ENCODE peak calls at places on chromosomes 11 and 22, in five cellular contexts. X is glutamatergic neuron, P is choroid plexus epithelial cell, J is fibroblast of mammary gland, N is WTC11. C is an unnamed sample.
A peak's percentile ranks its signal among the peaks of the same experiment; 100 is the strongest.

GRCh38 chr11:119479685-119480275 is 56.8 kb upstream of the THY1 start:
- DNase-seq in N (peak; percentile 53), X (no peak), J (peak; percentile 42), P (peak; percentile 70), C (no peak)

GRCh38 chr22:42961815-42962214 is 53.1 kb downstream of the PACSIN2 start:
- DNase-seq in X (no peak), J (no peak), N (no peak), P (no peak), C (no peak)

GRCh38 chr11:32374261-32374711 is 61.1 kb downstream of the WT1 start:
- DNase-seq in P (peak; percentile 46), J (peak; percentile 28), X (peak; percentile 61), N (peak; percentile 86), C (no peak)

GRCh38 chr22:35454416-35455054 is 54.6 kb downstream of the MCM5 start:
- DNase-seq in J (no peak), X (no peak), P (no peak), N (no peak), C (no peak)

GRCh38 chr11:73539506-73540084 is 58.3 kb downstream of the FAM168A start:
- DNase-seq in N (no peak), X (no peak), J (no peak), P (no peak), C (no peak)

GRCh38 chr11:11076276-11076675 is 218.4 kb upstream of the ZBED5 start:
- DNase-seq in N (no peak), P (no peak), X (no peak), J (no peak), C (no peak)

GRCh38 chr11:36090351-36091245 is 146.7 kb downstream of the LDLRAD3 start:
- DNase-seq in J (no peak), N (no peak), P (no peak), X (no peak), C (no peak)

GRCh38 chr11:15818132-15818842 is 538.1 kb downstream of the SOX6 start:
- DNase-seq in P (no peak), X (no peak), J (no peak), N (no peak), C (no peak)

GRCh38 chr11:132438418-132438817 is 1068.0 kb downstream of the NTM start:
- DNase-seq in P (no peak), X (no peak), N (no peak), J (no peak), C (no peak)

GRCh38 chr11:108027057-108027456 is 18.4 kb downstream of the CUL5 start:
- DNase-seq in P (no peak), J (no peak), N (peak; percentile 22), X (no peak), C (no peak)

GRCh38 chr22:45579306-45579705 is 76.6 kb downstream of the FBLN1 start:
- DNase-seq in X (no peak), N (no peak), J (no peak), P (no peak), C (peak; percentile 77)

GRCh38 chr11:20099527-20099926 is 60.7 kb downstream of the DBX1 start:
- DNase-seq in X (no peak), J (no peak), P (no peak), N (no peak), C (no peak)

GRCh38 chr11:63866211-63866610 is 27.3 kb downstream of the MARK2 start:
- DNase-seq in P (peak; percentile 87), X (no peak), J (peak; percentile 63), N (no peak), C (no peak)

GRCh38 chr22:32650553-32651345 is 150.8 kb upstream of the TIMP3 start:
- DNase-seq in P (no peak), X (no peak), N (no peak), J (peak; percentile 62), C (no peak)

GRCh38 chr11:65896009-65896999 is 3.9 kb downstream of the FOSL1 start:
- DNase-seq in P (no peak), X (no peak), N (no peak), J (no peak), C (no peak)

GRCh38 chr11:95084509-95084908 is 5.1 kb upstream of the ENDOD1 start:
- DNase-seq in N (no peak), J (peak; percentile 76), X (no peak), P (peak; percentile 66), C (no peak)

GRCh38 chr22:25911243-25911972 is 169.4 kb downstream of the MYO18B start:
- DNase-seq in P (no peak), N (no peak), J (no peak), X (no peak), C (no peak)

GRCh38 chr22:26429458-26430238 is 588 bp downstream of the ASPHD2 start:
- DNase-seq in N (peak; percentile 19), X (no peak), P (no peak), J (no peak), C (no peak)

DNA sequence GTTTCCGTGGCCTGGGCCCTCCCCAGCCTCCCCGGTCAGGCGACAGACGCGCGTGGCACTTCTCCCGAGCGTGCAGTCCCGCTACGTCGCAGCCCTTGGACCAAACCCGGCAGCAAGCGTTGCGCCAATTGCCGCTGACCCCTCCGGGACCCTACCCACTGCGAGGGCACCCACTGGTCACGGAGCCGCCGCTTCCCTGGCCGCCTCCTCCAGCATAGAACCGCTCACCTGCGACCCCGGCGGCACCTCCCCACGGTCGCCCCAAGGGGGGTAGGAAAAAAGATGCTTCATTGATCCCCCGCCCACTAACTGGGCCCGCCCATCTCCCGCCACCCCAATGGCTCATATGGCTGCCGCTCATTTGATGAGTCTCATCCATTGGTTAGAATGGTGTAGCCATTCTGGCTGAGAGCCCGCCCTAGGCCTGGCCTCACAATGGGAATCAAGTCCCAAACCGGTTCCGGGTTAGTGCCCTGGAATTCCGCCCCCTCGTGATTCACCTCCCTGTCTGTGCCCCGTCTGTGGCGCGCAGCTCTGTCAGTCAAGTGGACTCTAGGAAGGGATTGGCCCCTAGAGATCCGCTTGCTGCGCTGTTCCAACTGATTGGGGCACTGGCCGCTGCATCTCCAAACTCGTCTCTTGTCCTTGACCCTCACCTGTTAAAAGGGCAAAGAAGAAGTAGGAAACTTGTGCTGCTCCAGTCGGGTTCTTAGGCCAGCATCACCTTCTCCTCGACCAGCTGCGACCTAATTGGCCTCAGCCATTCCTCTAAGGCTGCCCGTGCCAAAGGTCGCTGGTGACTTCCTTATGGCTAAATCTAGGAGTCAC is at the start of gene MSANTD4:
- DNase-seq in X (peak; percentile 96), P (peak; percentile 100), N (peak; percentile 98), J (peak; percentile 99), C (peak; percentile 99)
- TF ChIP-seq CTCF in X (no peak), P (no peak), N (no peak), J (no peak), C (no peak)

DNA sequence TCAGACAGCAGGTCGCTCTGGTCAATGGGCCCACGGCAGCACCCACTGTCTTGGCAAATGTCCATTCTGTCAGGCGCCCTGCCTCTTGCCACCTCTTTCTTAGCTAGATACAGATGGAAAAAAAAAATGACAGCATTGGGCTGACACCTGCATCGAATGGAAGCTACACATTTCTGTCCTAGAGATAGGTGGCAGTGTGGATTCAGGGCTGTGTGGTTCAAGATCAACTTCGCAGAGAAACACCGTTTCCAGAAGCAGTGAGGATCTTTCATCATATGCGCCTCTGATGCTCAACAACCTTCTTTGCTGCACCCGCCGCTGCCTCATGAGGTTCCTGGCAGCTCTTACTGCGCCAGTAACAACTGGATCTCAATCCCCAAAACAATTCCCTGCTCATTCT is 236.3 kb downstream of the KIRREL3 start:
- DNase-seq in X (no peak), J (no peak), P (no peak), N (no peak), C (no peak)
- TF ChIP-seq CTCF in X (no peak), J (no peak), P (no peak), N (no peak), C (peak; percentile 41)

DNA sequence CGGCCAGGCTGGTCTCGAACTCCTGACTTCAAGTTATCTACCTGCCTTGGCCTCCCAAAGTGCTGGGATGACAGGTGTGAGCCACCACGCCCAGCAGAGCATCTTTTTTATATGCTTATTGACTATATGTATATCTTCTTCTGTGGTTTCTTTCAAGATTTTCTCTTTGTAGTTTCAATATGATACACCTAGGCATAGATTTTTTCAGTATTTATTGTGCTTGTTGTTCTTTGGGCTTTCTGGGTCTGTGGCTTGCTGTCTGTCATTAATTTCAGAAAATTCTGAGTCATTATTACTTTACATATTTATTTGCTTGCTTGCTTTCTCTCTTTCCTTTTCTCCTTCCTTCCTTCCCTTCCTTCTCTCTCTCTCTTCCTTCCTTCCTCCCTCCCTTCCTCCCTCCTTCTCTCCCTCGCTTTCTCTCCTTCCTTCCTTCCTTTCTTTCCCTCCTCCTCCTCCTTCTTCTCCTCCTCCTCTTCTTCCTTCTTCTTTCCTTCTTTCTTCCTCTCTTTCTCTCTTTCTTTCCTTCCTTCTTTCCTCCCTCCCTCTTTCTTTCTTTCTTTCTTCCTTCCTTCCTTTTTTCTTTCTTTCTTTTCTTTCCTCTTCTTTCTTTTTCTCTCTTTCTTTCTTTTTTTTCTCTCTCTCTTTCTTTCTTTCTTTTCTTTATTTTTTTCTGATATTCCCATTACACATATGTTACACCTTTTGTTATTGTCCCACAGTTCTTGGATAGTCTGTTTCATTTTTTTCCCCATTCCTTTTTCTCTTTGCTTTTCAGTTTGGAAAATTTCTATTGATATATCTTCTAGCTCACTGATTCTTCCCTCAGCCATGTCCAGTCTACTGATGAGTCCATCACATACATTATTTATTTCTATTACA is 10.9 kb upstream of the DCHS1 start:
- DNase-seq in J (no peak), X (no peak), N (no peak), P (no peak), C (no peak)
- TF ChIP-seq CTCF in J (no peak), X (no peak), N (no peak), P (no peak), C (no peak)

GRCh38 chr11:87803748-87804147 is 371.5 kb downstream of the RAB38 start:
- DNase-seq in J (no peak), X (no peak), P (no peak), N (no peak), C (no peak)
- TF ChIP-seq CTCF in J (no peak), X (no peak), P (no peak), N (no peak), C (no peak)

C was measured in chondrocyte.